ENCODE peak calls at places on chromosomes 2 and 18, in ten cellular contexts. G, E, S, H, B, M, V, A, Q and D are unnamed samples.

GRCh38 chr2:2681611-2682295 is 350.7 kb upstream of the MYT1L start:
- DNase-seq in H (no peak), V (no peak), B (no peak), E (no peak), A (no peak), M (no peak), Q (no peak), S (no peak), G (no peak), D (no peak)

GRCh38 chr2:209638346-209638745 is 133.3 kb upstream of the UNC80 start:
- DNase-seq in S (no peak), H (no peak), B (no peak), E (no peak), G (no peak), Q (no peak), A (no peak), M (peak; percentile 56), V (no peak), D (no peak)

GRCh38 chr2:27920148-27920885 is 29.8 kb downstream of the BABAM2 start:
- DNase-seq in A (no peak), E (no peak), G (peak; percentile 24), S (no peak), V (no peak), B (no peak), H (no peak), M (peak; percentile 95), Q (no peak), D (no peak)

GRCh38 chr2:190781604-190782198 is 98.9 kb upstream of the GLS start:
- DNase-seq in V (peak; percentile 12), S (peak; percentile 52), E (peak; percentile 63), Q (peak; percentile 53), B (peak; percentile 77), G (peak; percentile 65), M (peak; percentile 76), H (peak; percentile 35), A (peak; percentile 28), D (peak; percentile 31)

GRCh38 chr2:102412199-102412598 is 10.8 kb upstream of the IL18RAP start:
- DNase-seq in Q (no peak), A (no peak), G (no peak), B (no peak), S (no peak), M (no peak), E (no peak), V (no peak), H (no peak), D (no peak)

GRCh38 chr18:79528296-79528695 is 132.6 kb downstream of the NFATC1 start:
- DNase-seq in Q (no peak), G (no peak), B (no peak), H (peak; percentile 22), E (no peak), S (no peak), M (no peak), A (no peak), V (no peak), D (no peak)

GRCh38 chr2:120289221-120289906 is 36.7 kb downstream of the RALB start:
- DNase-seq in V (no peak), E (no peak), A (no peak), G (no peak), M (no peak), B (peak; percentile 70), Q (no peak), S (no peak), H (no peak), D (no peak)

GRCh38 chr2:36780231-36780808 is 83.8 kb downstream of the VIT start:
- DNase-seq in M (peak; percentile 67), A (peak; percentile 29), Q (peak; percentile 38), S (peak; percentile 57), H (no peak), B (peak; percentile 83), V (peak; percentile 16), E (no peak), G (peak; percentile 51), D (peak; percentile 32)

GRCh38 chr2:54632733-54633692 is 90.4 kb upstream of the EML6 start:
- DNase-seq in B (no peak), Q (no peak), S (no peak), H (no peak), M (peak; percentile 79), E (no peak), V (no peak), A (no peak), G (no peak), D (no peak)

GRCh38 chr2:197297772-197298318 is 12.7 kb downstream of the ANKRD44 start:
- DNase-seq in B (no peak), Q (no peak), H (no peak), A (no peak), V (no peak), E (no peak), M (no peak), G (no peak), S (no peak), D (no peak)

GRCh38 chr2:197298609-197299008 is 12.0 kb downstream of the ANKRD44 start:
- DNase-seq in H (no peak), B (no peak), S (no peak), E (no peak), G (no peak), A (no peak), M (no peak), Q (no peak), V (no peak), D (no peak)

GRCh38 chr2:197300139-197300538 is 10.4 kb downstream of the ANKRD44 start:
- DNase-seq in V (no peak), A (no peak), H (no peak), M (no peak), E (no peak), S (no peak), G (no peak), B (no peak), Q (no peak), D (no peak)

GRCh38 chr2:197296861-197297260 is 13.7 kb downstream of the ANKRD44 start:
- DNase-seq in E (no peak), S (no peak), Q (no peak), A (no peak), V (no peak), G (no peak), H (no peak), B (no peak), M (no peak), D (no peak)

DNA sequence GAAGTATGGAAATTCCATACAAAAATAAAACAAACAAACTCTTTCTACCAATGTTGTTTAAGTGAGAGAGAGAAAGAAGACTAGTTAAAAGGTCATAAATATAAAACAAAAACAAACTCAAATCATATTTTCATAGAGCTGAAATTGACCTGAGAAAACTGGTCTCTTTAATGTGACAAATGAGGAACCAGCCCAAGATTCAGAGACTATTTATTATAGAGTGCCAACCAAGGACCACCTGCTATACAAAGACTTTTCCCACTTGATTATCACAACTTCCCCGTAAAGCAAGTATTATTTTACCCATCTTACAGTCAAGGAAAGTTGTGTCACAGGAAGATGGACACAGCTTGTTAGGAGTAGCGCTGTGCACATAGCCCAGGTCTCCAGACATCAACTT is 13.3 kb downstream of the ANKRD44 start:
- DNase-seq in H (no peak), V (no peak), S (no peak), G (no peak), Q (no peak), A (no peak), B (no peak), M (no peak), E (no peak), D (no peak)
- TF ChIP-seq POLR2AphosphoS5 in H (no peak), V (no peak), S (no peak), G (no peak), Q (no peak), A (no peak), B (no peak), M (no peak), E (no peak), D (no peak)

DNA sequence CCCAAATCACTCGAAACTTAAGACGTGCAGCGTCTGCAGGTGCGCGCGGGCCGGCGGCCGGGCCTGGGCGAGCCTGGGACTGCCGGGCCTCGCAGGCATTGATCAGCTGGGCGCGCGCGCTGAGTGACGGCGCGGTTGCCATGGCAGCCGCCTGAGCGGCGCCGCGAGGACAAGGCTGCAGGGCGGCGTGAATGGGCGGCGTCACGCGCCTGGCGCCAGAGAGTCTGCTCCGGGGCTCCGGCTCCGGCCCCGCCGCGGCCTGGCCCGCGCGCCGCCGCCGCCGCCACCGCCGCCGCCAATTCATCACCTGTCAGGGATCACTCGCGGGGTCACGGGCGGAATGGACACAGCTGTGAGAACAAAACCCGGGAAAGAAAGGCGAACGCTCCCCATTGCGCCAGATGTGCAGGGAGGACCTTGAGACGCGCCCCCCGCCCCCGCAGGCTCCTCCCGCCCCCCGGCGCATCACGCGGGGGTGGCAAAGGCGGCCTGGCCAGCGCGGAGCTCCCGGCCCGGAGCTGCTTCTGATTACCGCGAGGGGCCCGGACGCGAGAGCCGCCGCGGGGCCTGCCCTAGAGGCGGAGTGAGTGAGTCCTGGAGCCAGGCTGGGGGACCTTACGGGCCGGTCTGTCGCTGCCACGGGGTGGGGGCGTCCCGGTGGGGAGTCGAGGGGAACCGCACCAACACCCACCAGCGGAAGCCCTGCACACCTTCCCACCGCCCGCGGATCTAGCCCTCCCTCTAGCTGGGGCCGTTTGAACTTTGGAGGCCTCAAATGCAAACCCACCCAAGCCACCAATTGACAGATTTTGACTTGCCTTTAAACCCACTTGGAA is 2.9 kb upstream of the ID2 start:
- DNase-seq in G (peak; percentile 96), A (peak; percentile 78), S (peak; percentile 88), Q (peak; percentile 87), M (peak; percentile 91), V (no peak), B (peak; percentile 94), H (peak; percentile 95), E (peak; percentile 94), D (peak; percentile 87)
- TF ChIP-seq POLR2AphosphoS5 in G (no peak), A (no peak), S (peak; percentile 5), Q (peak; percentile 24), M (peak; percentile 56), V (no peak), B (no peak), H (peak; percentile 88), E (peak; percentile 90), D (no peak)

DNA sequence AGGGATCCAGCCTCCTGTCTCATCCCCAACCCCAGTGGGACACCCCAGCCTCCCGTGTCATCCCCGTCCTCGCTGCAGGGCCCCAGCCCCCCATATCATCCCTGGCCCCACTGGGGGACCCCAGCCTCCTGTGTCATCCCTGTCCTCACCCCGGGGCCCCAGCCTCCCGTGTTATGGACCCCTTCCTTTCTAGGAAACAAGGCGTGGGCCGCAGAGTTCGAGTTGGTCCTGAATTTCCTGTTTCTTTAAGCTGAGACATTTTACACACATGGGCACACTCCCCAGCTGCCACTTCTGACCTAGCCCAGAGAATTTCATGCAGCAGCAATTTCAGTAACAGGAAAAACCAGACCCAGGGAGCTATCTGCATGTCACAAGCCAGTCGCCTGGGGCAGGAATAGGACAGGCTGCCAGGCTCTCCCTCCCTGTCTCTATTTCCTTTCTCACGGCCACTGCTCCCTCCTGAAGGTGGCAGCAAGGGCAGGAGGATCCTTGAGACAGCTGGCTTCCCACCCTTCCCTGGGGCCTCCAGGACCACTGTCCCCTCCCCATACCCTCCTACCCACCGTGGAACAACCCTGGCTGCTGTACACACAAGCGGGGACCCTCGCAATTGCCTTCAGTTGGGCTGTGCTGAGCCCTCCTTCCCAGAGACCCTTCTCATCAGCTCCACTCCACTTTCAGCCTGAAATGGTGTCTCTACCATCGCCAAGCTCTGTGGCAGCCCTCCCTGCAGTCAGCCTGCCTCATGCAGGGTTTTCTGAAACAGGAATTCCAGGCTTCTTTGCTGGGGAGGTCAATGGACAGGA is 141.9 kb upstream of the ID2 start:
- DNase-seq in A (no peak), E (peak; percentile 69), V (no peak), Q (no peak), M (no peak), B (peak; percentile 21), S (no peak), G (no peak), H (peak; percentile 68), D (no peak)
- TF ChIP-seq POLR2AphosphoS5 in A (no peak), E (peak; percentile 58), V (no peak), Q (no peak), M (no peak), B (no peak), S (no peak), G (no peak), H (peak; percentile 5), D (no peak)

GRCh38 chr18:57058734-57059133 is 88.2 kb upstream of the BOD1L2 start:
- DNase-seq in B (no peak), V (no peak), H (no peak), Q (no peak), M (no peak), A (no peak), E (no peak), G (no peak), S (no peak), D (no peak)
- TF ChIP-seq POLR2AphosphoS5 in B (no peak), V (no peak), H (no peak), Q (no peak), M (no peak), A (no peak), E (no peak), G (no peak), S (no peak), D (no peak)